ENCODE peak calls at places on chromosomes 11 and 22, in eight cellular contexts. Y is left ventricle myocardium inferior, L is tibial nerve, R is foreskin keratinocyte, O is mammary epithelial cell, J is psoas muscle, D is K562, C is left lung. E is an unnamed sample.

GRCh38 chr11:77475206-77475605 is 1.3 kb upstream of the PAK1 start:
- DNase-seq in Y (no peak), L (no peak), R (no peak), O (no peak), J (no peak), D (no peak), C (no peak), E (no peak)

GRCh38 chr11:8263109-8263768 is 439 bp downstream of the LMO1 start:
- DNase-seq in Y (no peak), L (no peak), R (no peak), O (no peak), J (no peak), D (no peak), C (no peak), E (no peak)

GRCh38 chr11:46361283-46362145 is 14.3 kb downstream of the DGKZ start:
- DNase-seq in Y (peak), L (no peak), R (no peak), O (no peak), J (peak), D (peak), C (peak), E (no peak)

GRCh38 chr11:116838321-116839084 is 1.1 kb upstream of the APOA1 start:
- DNase-seq in Y (no peak), L (no peak), R (no peak), O (no peak), J (peak), D (no peak), C (no peak), E (no peak)

GRCh38 chr11:62823677-62824076 is 8.2 kb downstream of the STX5 start:
- DNase-seq in Y (no peak), L (no peak), R (no peak), O (no peak), J (peak), D (no peak), C (no peak), E (no peak)

GRCh38 chr11:129917231-129917630 is 21.9 kb upstream of the NFRKB start:
- DNase-seq in Y (no peak), L (no peak), R (no peak), O (no peak), J (no peak), D (no peak), C (no peak), E (no peak)

GRCh38 chr11:81368192-81368591 is 1365.5 kb downstream of the FAM181B start:
- DNase-seq in Y (no peak), L (no peak), R (no peak), O (no peak), J (no peak), D (no peak), C (no peak), E (no peak)

GRCh38 chr11:115078461-115079438 is 400.4 kb downstream of the NXPE2 start:
- DNase-seq in Y (no peak), L (no peak), R (no peak), O (no peak), J (no peak), D (no peak), C (no peak), E (no peak)

GRCh38 chr11:61083601-61084147 is 18.6 kb upstream of the CD5 start:
- DNase-seq in Y (no peak), L (no peak), R (no peak), O (no peak), J (no peak), D (no peak), C (no peak), E (no peak)

GRCh38 chr22:44837481-44837880 is 85.1 kb downstream of the ARHGAP8 start:
- DNase-seq in Y (no peak), L (no peak), R (no peak), O (no peak), J (peak), D (no peak), C (no peak), E (no peak)

GRCh38 chr11:55719608-55720160 is 53.6 kb upstream of the OR5D13 start:
- DNase-seq in Y (no peak), L (no peak), R (no peak), O (no peak), J (no peak), D (no peak), C (no peak), E (no peak)

GRCh38 chr11:78256962-78257361 is 68.2 kb downstream of the USP35 start:
- DNase-seq in Y (peak), L (peak), R (no peak), O (no peak), J (peak), D (peak), C (peak), E (peak)

GRCh38 chr11:66330931-66331330 is 5.3 kb downstream of the RIN1 start:
- DNase-seq in Y (no peak), L (no peak), R (no peak), O (no peak), J (peak), D (no peak), C (no peak), E (no peak)

GRCh38 chr11:102552447-102553200 is 22.1 kb upstream of the MMP7 start:
- DNase-seq in Y (no peak), L (no peak), R (peak), O (peak), J (no peak), D (no peak), C (peak), E (no peak)

GRCh38 chr22:45335854-45336492 is 26.2 kb downstream of the FAM118A start:
- DNase-seq in Y (no peak), L (no peak), R (no peak), O (no peak), J (no peak), D (no peak), C (no peak), E (no peak)

GRCh38 chr11:77411717-77412441 is 62.0 kb downstream of the PAK1 start:
- DNase-seq in Y (peak), L (peak), R (peak), O (peak), J (peak), D (peak), C (peak), E (peak)

GRCh38 chr11:45907911-45908370 is 870 bp upstream of the FREY1 start:
- DNase-seq in Y (no peak), L (no peak), R (no peak), O (no peak), J (no peak), D (no peak), C (no peak), E (no peak)

GRCh38 chr11:85805387-85805786 is 5.6 kb downstream of the SYTL2 start:
- DNase-seq in Y (no peak), L (no peak), R (no peak), O (peak), J (no peak), D (no peak), C (no peak), E (no peak)

GRCh38 chr22:44746061-44746789 is 6.2 kb upstream of the ARHGAP8 start:
- DNase-seq in Y (no peak), L (no peak), R (no peak), O (no peak), J (no peak), D (no peak), C (no peak), E (no peak)

GRCh38 chr22:25485626-25486545 is 78.6 kb upstream of the GRK3 start:
- DNase-seq in Y (no peak), L (no peak), R (no peak), O (no peak), J (no peak), D (no peak), C (no peak), E (no peak)

GRCh38 chr11:20021771-20022362 is 138.4 kb downstream of the DBX1 start:
- DNase-seq in Y (no peak), L (no peak), R (no peak), O (no peak), J (no peak), D (no peak), C (no peak), E (no peak)

GRCh38 chr11:124920870-124921609 is 2.0 kb downstream of the HEPN1 start:
- DNase-seq in Y (peak), L (peak), R (peak), O (peak), J (peak), D (no peak), C (peak), E (no peak)

GRCh38 chr11:2451336-2451735 is 6.5 kb downstream of the KCNQ1 start:
- DNase-seq in Y (no peak), L (no peak), R (no peak), O (no peak), J (peak), D (no peak), C (peak), E (no peak)

GRCh38 chr11:134469627-134470026 is 57.6 kb upstream of the B3GAT1 start:
- DNase-seq in Y (no peak), L (no peak), R (no peak), O (no peak), J (no peak), D (peak), C (no peak), E (no peak)

GRCh38 chr11:106132582-106133354 is 55.3 kb downstream of the AASDHPPT start:
- DNase-seq in Y (no peak), L (no peak), R (no peak), O (no peak), J (no peak), D (no peak), C (no peak), E (no peak)

GRCh38 chr11:28673687-28674431 is 565.7 kb downstream of the METTL15 start:
- DNase-seq in Y (no peak), L (no peak), R (peak), O (peak), J (no peak), D (no peak), C (no peak), E (no peak)

GRCh38 chr11:120179071-120179672 is 31.7 kb upstream of the OAF start:
- DNase-seq in Y (no peak), L (peak), R (no peak), O (no peak), J (no peak), D (no peak), C (no peak), E (peak)

GRCh38 chr11:27820249-27820648 is 120.0 kb upstream of the BDNF start:
- DNase-seq in Y (no peak), L (no peak), R (no peak), O (no peak), J (no peak), D (no peak), C (no peak), E (no peak)

GRCh38 chr11:128282053-128282452 is 305.3 kb downstream of the ETS1 start:
- DNase-seq in Y (no peak), L (no peak), R (peak), O (no peak), J (no peak), D (no peak), C (no peak), E (no peak)

GRCh38 chr22:17388235-17388634 is 19.0 kb downstream of the CECR2 start:
- DNase-seq in Y (no peak), L (no peak), R (no peak), O (no peak), J (no peak), D (no peak), C (no peak), E (no peak)

GRCh38 chr22:31075961-31076360 is 5.2 kb upstream of the SMTN start:
- DNase-seq in Y (peak), L (peak), R (no peak), O (no peak), J (peak), D (no peak), C (peak), E (no peak)

GRCh38 chr11:94543695-94544581 is at the start of gene FUT4:
- DNase-seq in Y (peak), L (peak), R (peak), O (peak), J (peak), D (peak), C (peak), E (peak)

GRCh38 chr11:69770525-69770924 is 4.6 kb downstream of the FGF4 start:
- DNase-seq in Y (no peak), L (no peak), R (no peak), O (no peak), J (no peak), D (no peak), C (no peak), E (no peak)

GRCh38 chr11:36156486-36157150 is 132.6 kb downstream of the COMMD9 start:
- DNase-seq in Y (no peak), L (no peak), R (no peak), O (no peak), J (no peak), D (no peak), C (no peak), E (no peak)

GRCh38 chr11:126086248-126086647 is 23.6 kb upstream of the CDON start:
- DNase-seq in Y (no peak), L (no peak), R (peak), O (peak), J (no peak), D (no peak), C (no peak), E (no peak)
- TF ChIP-seq CTCF in Y (no peak), L (no peak), R (no peak), O (no peak), J (no peak), D (no peak), C (no peak), E (no peak)

DNA sequence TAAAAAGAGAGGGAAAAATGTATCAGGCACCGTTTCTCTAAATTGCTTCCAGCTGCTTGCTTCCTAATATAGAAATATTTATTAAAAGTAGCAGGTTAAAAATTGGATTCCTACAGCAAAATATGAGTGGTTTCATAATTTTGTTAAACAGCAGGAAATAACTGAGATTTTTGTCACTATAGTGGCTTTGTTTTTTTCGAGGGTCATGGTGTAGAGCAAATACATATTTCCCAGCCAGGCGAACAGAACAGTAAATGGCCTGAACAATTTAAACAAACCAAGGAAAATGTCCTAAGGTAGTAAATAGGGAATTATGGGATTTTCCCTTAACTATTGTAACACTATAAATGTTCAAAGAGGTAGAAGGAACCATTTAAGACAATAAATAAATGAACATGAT is 159.7 kb downstream of the DDX10 start:
- DNase-seq in Y (no peak), L (no peak), R (no peak), O (no peak), J (no peak), D (no peak), C (no peak), E (no peak)
- TF ChIP-seq CTCF in Y (no peak), L (no peak), R (no peak), O (no peak), J (no peak), D (no peak), C (no peak), E (no peak)

DNA sequence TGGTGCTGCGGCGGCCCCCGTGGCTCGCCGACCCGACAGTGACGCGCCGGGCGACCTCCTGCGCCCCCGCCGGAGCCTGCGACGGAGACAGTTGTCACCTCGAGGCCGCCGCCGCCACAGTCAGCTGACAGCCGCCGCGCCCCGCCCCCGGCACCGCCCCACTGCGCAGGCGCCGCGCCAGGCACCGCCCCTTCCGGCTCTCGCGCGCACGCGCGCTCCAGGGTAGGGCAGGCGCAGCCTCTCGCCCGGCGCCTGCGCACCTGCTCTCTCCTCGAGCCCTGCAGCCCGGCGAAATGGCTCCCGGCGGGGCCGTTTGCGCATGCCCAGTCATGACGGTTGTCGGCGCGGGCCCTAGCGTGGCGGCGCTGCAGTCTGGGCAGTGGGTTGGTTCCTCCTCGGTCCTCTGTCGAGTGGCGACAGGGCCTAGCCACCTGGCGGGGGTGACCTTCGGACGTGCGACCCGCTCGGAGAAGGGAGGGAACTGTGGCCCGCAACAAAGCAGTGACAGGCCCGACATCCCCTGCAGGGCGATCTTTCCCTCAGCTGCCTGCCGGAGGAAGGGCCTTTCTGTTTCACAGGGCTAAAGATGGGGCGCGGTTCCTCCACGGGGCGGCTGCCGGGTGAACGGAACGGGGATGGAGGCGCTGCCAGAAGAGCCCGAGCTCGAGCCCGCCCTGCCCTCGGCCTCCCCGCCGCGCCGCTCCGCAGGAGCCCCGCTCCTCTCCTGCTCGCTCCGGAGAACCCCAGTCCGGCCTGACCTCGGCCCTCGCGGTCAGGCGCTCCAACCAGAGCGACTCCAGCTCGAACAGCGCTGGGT is at the start of gene TOLLIP:
- DNase-seq in Y (peak), L (peak), R (peak), O (peak), J (peak), D (peak), C (peak), E (peak)
- TF ChIP-seq CTCF in Y (peak), L (peak), R (peak), O (no peak), J (peak), D (peak), C (no peak), E (no peak)

GRCh38 chr22:23787910-23788309 is 1.1 kb downstream of the SMARCB1 start:
- DNase-seq in Y (no peak), L (no peak), R (no peak), O (no peak), J (no peak), D (no peak), C (no peak), E (no peak)

GRCh38 chr22:23790819-23791736 is 4.3 kb downstream of the SMARCB1 start:
- DNase-seq in Y (peak), L (peak), R (no peak), O (no peak), J (no peak), D (no peak), C (no peak), E (no peak)

GRCh38 chr22:23787600-23787896 is 782 bp downstream of the SMARCB1 start:
- DNase-seq in Y (no peak), L (no peak), R (no peak), O (no peak), J (no peak), D (no peak), C (no peak), E (no peak)

GRCh38 chr22:23789121-23789520 is 2.4 kb downstream of the SMARCB1 start:
- DNase-seq in Y (no peak), L (no peak), R (no peak), O (no peak), J (no peak), D (no peak), C (no peak), E (no peak)

GRCh38 chr22:23789638-23790037 is 2.9 kb downstream of the SMARCB1 start:
- DNase-seq in Y (no peak), L (no peak), R (no peak), O (no peak), J (peak), D (no peak), C (no peak), E (no peak)
- TF ChIP-seq CTCF in Y (no peak), L (no peak), R (no peak), O (no peak), J (no peak), D (no peak), C (no peak), E (no peak)

E was measured in omental fat pad.